ENCODE peak calls at places on chromosome 15, in ten cellular contexts. T is neural progenitor cell, Q is stomach, W is PC-9, X is right atrium auricular region, O is prostate gland, A is H9, M is Peyer's patch, L is thoracic aorta, V is spleen. Y is an unnamed sample.

GRCh38 chr15:34304613-34305012 is 33.0 kb downstream of the SLC12A6 start:
- DNase-seq in T (no peak), Q (no peak), W (no peak), X (no peak), O (no peak), A (no peak), M (no peak), L (no peak), V (no peak), Y (no peak)

GRCh38 chr15:65632780-65633384 is 11.1 kb downstream of the SLC24A1 start:
- DNase-seq in T (no peak), Q (no peak), W (no peak), X (no peak), O (no peak), A (no peak), M (no peak), L (no peak), V (no peak), Y (no peak)

GRCh38 chr15:85499498-85499897 is 119.1 kb downstream of the AKAP13 start:
- DNase-seq in T (no peak), Q (no peak), W (no peak), X (no peak), O (no peak), A (no peak), M (no peak), L (no peak), V (no peak), Y (no peak)

GRCh38 chr15:45186771-45187577 is 792 bp downstream of the SHF start:
- DNase-seq in T (peak; percentile 81), Q (no peak), W (no peak), X (no peak), O (no peak), A (peak; percentile 47), M (no peak), L (no peak), V (peak; percentile 85), Y (no peak)

GRCh38 chr15:44029003-44029402 is 166.1 kb downstream of the FRMD5 start:
- DNase-seq in T (no peak), Q (no peak), W (no peak), X (no peak), O (no peak), A (no peak), M (no peak), L (no peak), V (no peak), Y (no peak)

GRCh38 chr15:86837631-86838030 is 758.0 kb downstream of the AGBL1 start:
- DNase-seq in T (no peak), Q (no peak), W (no peak), X (no peak), O (no peak), A (no peak), M (no peak), L (no peak), V (no peak), Y (no peak)

GRCh38 chr15:85423256-85423655 is 42.9 kb downstream of the AKAP13 start:
- DNase-seq in T (no peak), Q (no peak), W (no peak), X (no peak), O (no peak), A (no peak), M (no peak), L (no peak), V (no peak), Y (no peak)

GRCh38 chr15:57591237-57591821 is 375 bp upstream of the MYZAP start:
- DNase-seq in T (no peak), Q (peak; percentile 42), W (no peak), X (no peak), O (no peak), A (no peak), M (no peak), L (no peak), V (no peak), Y (no peak)

GRCh38 chr15:52417501-52417900 is 111.2 kb downstream of the MYO5A start:
- DNase-seq in T (no peak), Q (no peak), W (no peak), X (no peak), O (no peak), A (no peak), M (no peak), L (no peak), V (no peak), Y (no peak)

GRCh38 chr15:62068787-62069170 is 2.0 kb downstream of the C2CD4A start:
- DNase-seq in T (no peak), Q (no peak), W (no peak), X (no peak), O (no peak), A (no peak), M (no peak), L (no peak), V (no peak), Y (no peak)

GRCh38 chr15:60079210-60079609 is 75.1 kb downstream of the FOXB1 start:
- DNase-seq in T (peak; percentile 41), Q (no peak), W (no peak), X (no peak), O (no peak), A (no peak), M (no peak), L (no peak), V (no peak), Y (no peak)

GRCh38 chr15:68962464-68962863 is 32.1 kb downstream of the SPESP1 start:
- DNase-seq in T (no peak), Q (no peak), W (no peak), X (no peak), O (no peak), A (no peak), M (no peak), L (no peak), V (no peak), Y (no peak)

DNA sequence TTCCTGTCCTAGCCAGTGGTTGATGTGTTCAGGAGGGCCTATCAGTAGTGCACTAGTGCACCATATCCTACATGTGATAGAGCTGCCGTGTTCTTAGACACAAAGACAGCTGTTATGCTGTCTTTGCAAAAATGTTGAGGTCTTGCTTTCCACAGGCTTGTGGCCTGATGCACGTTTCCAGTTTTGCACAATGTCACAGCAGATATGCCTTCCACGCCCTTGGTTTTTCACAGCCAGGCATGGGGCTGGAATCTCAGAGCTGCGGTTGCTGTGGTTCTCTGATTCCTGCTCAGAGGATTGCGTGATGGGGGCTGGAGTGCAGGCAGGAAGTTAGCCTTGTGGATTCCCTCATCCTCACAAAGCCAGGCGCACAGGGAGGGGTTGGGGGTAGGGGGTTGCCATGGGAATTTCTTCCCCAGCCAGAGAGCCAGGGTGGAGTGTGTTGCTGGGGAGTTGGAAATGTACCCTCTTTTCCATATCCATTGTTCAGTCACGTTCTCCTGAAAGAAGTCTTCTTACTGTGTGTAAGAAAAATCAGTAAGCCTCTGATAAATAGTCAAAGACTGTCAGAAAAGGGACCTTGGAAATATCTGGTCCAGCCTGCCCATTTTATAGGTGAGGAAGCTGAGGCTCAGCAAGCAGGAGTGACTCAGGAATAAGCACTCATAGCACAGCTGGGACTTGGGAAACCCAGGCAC is 79.4 kb downstream of the SMAD3 start:
- DNase-seq in T (no peak), Q (no peak), W (peak; percentile 56), X (no peak), O (no peak), A (peak; percentile 67), M (peak; percentile 45), L (no peak), V (no peak), Y (no peak)
- H3K4me1 ChIP-seq in T (peaks cover 61% of the 10 kb centered on the region), Q (peaks cover 96% of the 10 kb centered on the region), W (peaks cover 75% of the 10 kb centered on the region), X (peaks cover 95% of the 10 kb centered on the region), O (peaks cover 50% of the 10 kb centered on the region), A (peaks cover 31% of the 10 kb centered on the region), M (peaks cover 11% of the 10 kb centered on the region), L (peaks cover 95% of the 10 kb centered on the region), V (peaks cover 91% of the 10 kb centered on the region), Y (peaks cover 32% of the 10 kb centered on the region)

GRCh38 chr15:93065641-93066045 is 23.4 kb downstream of the RGMA start:
- DNase-seq in T (no peak), Q (no peak), W (no peak), X (no peak), O (no peak), A (no peak), M (no peak), L (no peak), V (peak; percentile 51), Y (no peak)

GRCh38 chr15:93066834-93067648 is 22.0 kb downstream of the RGMA start:
- DNase-seq in T (no peak), Q (no peak), W (peak; percentile 11), X (no peak), O (no peak), A (no peak), M (no peak), L (no peak), V (no peak), Y (no peak)

GRCh38 chr15:93068581-93069199 is 20.3 kb downstream of the RGMA start:
- DNase-seq in T (peak; percentile 47), Q (no peak), W (no peak), X (no peak), O (no peak), A (no peak), M (no peak), L (no peak), V (no peak), Y (no peak)

GRCh38 chr15:93066103-93066725 is 22.8 kb downstream of the RGMA start:
- DNase-seq in T (no peak), Q (no peak), W (no peak), X (no peak), O (no peak), A (no peak), M (no peak), L (no peak), V (peak; percentile 62), Y (no peak)

DNA sequence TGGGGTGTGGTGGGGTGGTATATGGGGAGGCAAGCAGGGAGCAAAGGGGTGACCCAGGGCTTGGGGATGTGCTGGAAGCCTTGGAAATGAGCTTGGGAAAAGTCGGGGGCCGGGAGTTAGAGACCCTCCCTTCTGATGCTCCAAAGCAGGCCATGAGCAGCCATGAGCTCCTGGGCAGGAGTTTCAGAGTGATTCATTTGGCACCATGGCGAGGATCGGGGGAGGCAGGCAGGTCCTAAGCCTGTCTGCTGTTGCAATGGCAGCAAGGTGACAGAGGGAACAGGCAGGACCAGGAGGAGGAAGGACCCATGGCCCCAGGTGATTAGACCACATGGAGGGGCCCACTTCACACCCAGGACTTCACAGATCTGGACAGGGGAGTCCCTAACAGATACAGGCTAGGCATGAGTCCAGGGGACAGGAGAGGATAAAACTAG is 21.3 kb downstream of the RGMA start:
- DNase-seq in T (no peak), Q (no peak), W (no peak), X (no peak), O (no peak), A (no peak), M (no peak), L (no peak), V (peak; percentile 62), Y (no peak)
- H3K27ac ChIP-seq in T (peak overlapping the region; percentile 85), Q (peak overlapping the region; percentile 86), W (no peak overlapping the region), X (peak overlapping the region; percentile 63), O (no peak overlapping the region), A (no peak overlapping the region), M (no peak overlapping the region), L (peak overlapping the region; percentile 81), V (no peak overlapping the region), Y (no peak overlapping the region)

GRCh38 chr15:74613089-74613952 is 2.3 kb upstream of the CLK3 start:
- DNase-seq in T (no peak), Q (no peak), W (no peak), X (no peak), O (no peak), A (no peak), M (no peak), L (no peak), V (no peak), Y (no peak)
- TF ChIP-seq CTCF in T (no peak), Q (no peak), W (no peak), X (no peak), O (no peak), A (no peak), M (no peak), L (no peak), V (no peak), Y (no peak)

GRCh38 chr15:66716668-66717025 is 14.6 kb downstream of the SMAD6 start:
- DNase-seq in T (no peak), Q (no peak), W (no peak), X (no peak), O (no peak), A (no peak), M (no peak), L (no peak), V (no peak), Y (no peak)
- H3K4me1 ChIP-seq in T (peaks cover 34% of the 10 kb centered on the region), Q (peaks cover 79% of the 10 kb centered on the region), W (peaks cover 32% of the 10 kb centered on the region), X (peaks cover 70% of the 10 kb centered on the region), O (no peaks in the 10 kb centered on the region), A (no peaks in the 10 kb centered on the region), M (no peaks in the 10 kb centered on the region), L (peaks cover 83% of the 10 kb centered on the region), V (peaks cover 19% of the 10 kb centered on the region), Y (peaks cover 31% of the 10 kb centered on the region)

Y was measured in lung.